ENCODE peak calls at places on chromosomes 3 and 15, in five cellular contexts. One of them, this sample, is unnamed.

GRCh38 chr15:58839485-58839884 is 68.4 kb downstream of the MINDY2 start:
- DNase-seq in left colon: no peak
- DNase-seq in activated effector memory CD4-positive, alpha-beta T cell treated with anti-CD3 and anti-CD28 coated beads, Interleukin-2, amount 50 U/mL, for 16 hours: no peak
- DNase-seq in stromal cell of bone marrow: no peak
- DNase-seq in mucosa of gallbladder: no peak
- DNase-seq in this sample: no peak

GRCh38 chr3:56970401-56971002 is 90.0 kb upstream of the SPATA12 start:
- DNase-seq in left colon: no peak
- DNase-seq in activated effector memory CD4-positive, alpha-beta T cell treated with anti-CD3 and anti-CD28 coated beads, Interleukin-2, amount 50 U/mL, for 16 hours: no peak
- DNase-seq in stromal cell of bone marrow: no peak
- DNase-seq in mucosa of gallbladder: no peak
- DNase-seq in this sample: no peak

GRCh38 chr3:130014526-130014925 is 40.0 kb downstream of the TRH start:
- DNase-seq in left colon: no peak
- DNase-seq in activated effector memory CD4-positive, alpha-beta T cell treated with anti-CD3 and anti-CD28 coated beads, Interleukin-2, amount 50 U/mL, for 16 hours: no peak
- DNase-seq in stromal cell of bone marrow: peak; percentile 79
- DNase-seq in mucosa of gallbladder: no peak
- DNase-seq in this sample: no peak

GRCh38 chr3:61178167-61178566 is 73.1 kb downstream of the FHIT start:
- DNase-seq in left colon: no peak
- DNase-seq in activated effector memory CD4-positive, alpha-beta T cell treated with anti-CD3 and anti-CD28 coated beads, Interleukin-2, amount 50 U/mL, for 16 hours: no peak
- DNase-seq in stromal cell of bone marrow: no peak
- DNase-seq in mucosa of gallbladder: no peak
- DNase-seq in this sample: no peak

GRCh38 chr15:91407237-91407889 is 307.3 kb downstream of the SV2B start:
- DNase-seq in left colon: no peak
- DNase-seq in activated effector memory CD4-positive, alpha-beta T cell treated with anti-CD3 and anti-CD28 coated beads, Interleukin-2, amount 50 U/mL, for 16 hours: no peak
- DNase-seq in stromal cell of bone marrow: no peak
- DNase-seq in mucosa of gallbladder: peak; percentile 47
- DNase-seq in this sample: no peak

GRCh38 chr15:71215126-71215894 is 100.0 kb downstream of the THSD4 start:
- DNase-seq in left colon: no peak
- DNase-seq in activated effector memory CD4-positive, alpha-beta T cell treated with anti-CD3 and anti-CD28 coated beads, Interleukin-2, amount 50 U/mL, for 16 hours: no peak
- DNase-seq in stromal cell of bone marrow: no peak
- DNase-seq in mucosa of gallbladder: no peak
- DNase-seq in this sample: no peak

GRCh38 chr3:196948442-196949365 is 6.4 kb upstream of the NCBP2 start:
- DNase-seq in left colon: peak; percentile 52
- DNase-seq in activated effector memory CD4-positive, alpha-beta T cell treated with anti-CD3 and anti-CD28 coated beads, Interleukin-2, amount 50 U/mL, for 16 hours: no peak
- DNase-seq in stromal cell of bone marrow: no peak
- DNase-seq in mucosa of gallbladder: no peak
- DNase-seq in this sample: no peak

GRCh38 chr3:168213920-168214319 is 118.2 kb upstream of the GOLIM4 start:
- DNase-seq in left colon: no peak
- DNase-seq in activated effector memory CD4-positive, alpha-beta T cell treated with anti-CD3 and anti-CD28 coated beads, Interleukin-2, amount 50 U/mL, for 16 hours: no peak
- DNase-seq in stromal cell of bone marrow: no peak
- DNase-seq in mucosa of gallbladder: no peak
- DNase-seq in this sample: no peak

GRCh38 chr15:48544816-48545215 is 100.7 kb downstream of the FBN1 start:
- DNase-seq in left colon: no peak
- DNase-seq in activated effector memory CD4-positive, alpha-beta T cell treated with anti-CD3 and anti-CD28 coated beads, Interleukin-2, amount 50 U/mL, for 16 hours: no peak
- DNase-seq in stromal cell of bone marrow: no peak
- DNase-seq in mucosa of gallbladder: no peak
- DNase-seq in this sample: no peak

GRCh38 chr15:88255496-88256171 is 905 bp downstream of the NTRK3 start:
- DNase-seq in left colon: no peak
- DNase-seq in activated effector memory CD4-positive, alpha-beta T cell treated with anti-CD3 and anti-CD28 coated beads, Interleukin-2, amount 50 U/mL, for 16 hours: no peak
- DNase-seq in stromal cell of bone marrow: no peak
- DNase-seq in mucosa of gallbladder: peak; percentile 16
- DNase-seq in this sample: no peak

GRCh38 chr3:172334743-172335142 is 113.5 kb downstream of the GHSR start:
- DNase-seq in left colon: no peak
- DNase-seq in activated effector memory CD4-positive, alpha-beta T cell treated with anti-CD3 and anti-CD28 coated beads, Interleukin-2, amount 50 U/mL, for 16 hours: no peak
- DNase-seq in stromal cell of bone marrow: no peak
- DNase-seq in mucosa of gallbladder: no peak
- DNase-seq in this sample: no peak

GRCh38 chr3:117622130-117622841 is 912.7 kb downstream of the TUSC7 start:
- DNase-seq in left colon: no peak
- DNase-seq in activated effector memory CD4-positive, alpha-beta T cell treated with anti-CD3 and anti-CD28 coated beads, Interleukin-2, amount 50 U/mL, for 16 hours: no peak
- DNase-seq in stromal cell of bone marrow: peak; percentile 85
- DNase-seq in mucosa of gallbladder: no peak
- DNase-seq in this sample: no peak

GRCh38 chr15:29849716-29850115 is 27.4 kb upstream of the TJP1 start:
- DNase-seq in left colon: no peak
- DNase-seq in activated effector memory CD4-positive, alpha-beta T cell treated with anti-CD3 and anti-CD28 coated beads, Interleukin-2, amount 50 U/mL, for 16 hours: no peak
- DNase-seq in stromal cell of bone marrow: no peak
- DNase-seq in mucosa of gallbladder: no peak
- DNase-seq in this sample: no peak

GRCh38 chr3:150242220-150242938 is 165.7 kb upstream of the TSC22D2 start:
- DNase-seq in left colon: no peak
- DNase-seq in activated effector memory CD4-positive, alpha-beta T cell treated with anti-CD3 and anti-CD28 coated beads, Interleukin-2, amount 50 U/mL, for 16 hours: no peak
- DNase-seq in stromal cell of bone marrow: no peak
- DNase-seq in mucosa of gallbladder: no peak
- DNase-seq in this sample: no peak

GRCh38 chr15:100123611-100124010 is 218.2 kb downstream of the ADAMTS17 start:
- DNase-seq in left colon: no peak
- DNase-seq in activated effector memory CD4-positive, alpha-beta T cell treated with anti-CD3 and anti-CD28 coated beads, Interleukin-2, amount 50 U/mL, for 16 hours: peak; percentile 10
- DNase-seq in stromal cell of bone marrow: peak; percentile 52
- DNase-seq in mucosa of gallbladder: no peak
- DNase-seq in this sample: no peak

GRCh38 chr3:47850062-47850802 is 47.3 kb downstream of the DHX30 start:
- DNase-seq in left colon: no peak
- DNase-seq in activated effector memory CD4-positive, alpha-beta T cell treated with anti-CD3 and anti-CD28 coated beads, Interleukin-2, amount 50 U/mL, for 16 hours: no peak
- DNase-seq in stromal cell of bone marrow: no peak
- DNase-seq in mucosa of gallbladder: no peak
- DNase-seq in this sample: no peak

GRCh38 chr15:45448516-45448915 is 70.2 kb upstream of the GATM start:
- DNase-seq in left colon: peak; percentile 75
- DNase-seq in activated effector memory CD4-positive, alpha-beta T cell treated with anti-CD3 and anti-CD28 coated beads, Interleukin-2, amount 50 U/mL, for 16 hours: no peak
- DNase-seq in stromal cell of bone marrow: no peak
- DNase-seq in mucosa of gallbladder: no peak
- DNase-seq in this sample: no peak

GRCh38 chr3:43612439-43612838 is 9.4 kb downstream of the ANO10 start:
- DNase-seq in left colon: no peak
- DNase-seq in activated effector memory CD4-positive, alpha-beta T cell treated with anti-CD3 and anti-CD28 coated beads, Interleukin-2, amount 50 U/mL, for 16 hours: no peak
- DNase-seq in stromal cell of bone marrow: no peak
- DNase-seq in mucosa of gallbladder: no peak
- DNase-seq in this sample: no peak

GRCh38 chr3:149942409-149942808 is 28.3 kb downstream of the PFN2 start:
- DNase-seq in left colon: no peak
- DNase-seq in activated effector memory CD4-positive, alpha-beta T cell treated with anti-CD3 and anti-CD28 coated beads, Interleukin-2, amount 50 U/mL, for 16 hours: no peak
- DNase-seq in stromal cell of bone marrow: no peak
- DNase-seq in mucosa of gallbladder: no peak
- DNase-seq in this sample: no peak

GRCh38 chr15:77749236-77749997 is 116.7 kb upstream of the LINGO1 start:
- DNase-seq in left colon: no peak
- DNase-seq in activated effector memory CD4-positive, alpha-beta T cell treated with anti-CD3 and anti-CD28 coated beads, Interleukin-2, amount 50 U/mL, for 16 hours: no peak
- DNase-seq in stromal cell of bone marrow: no peak
- DNase-seq in mucosa of gallbladder: no peak
- DNase-seq in this sample: no peak

GRCh38 chr3:159322322-159322939 is 520.6 kb downstream of the MFSD1 start:
- DNase-seq in left colon: peak; percentile 15
- DNase-seq in activated effector memory CD4-positive, alpha-beta T cell treated with anti-CD3 and anti-CD28 coated beads, Interleukin-2, amount 50 U/mL, for 16 hours: no peak
- DNase-seq in stromal cell of bone marrow: no peak
- DNase-seq in mucosa of gallbladder: no peak
- DNase-seq in this sample: no peak

GRCh38 chr15:52326758-52327157 is 31.2 kb upstream of the MYO5C start:
- DNase-seq in left colon: no peak
- DNase-seq in activated effector memory CD4-positive, alpha-beta T cell treated with anti-CD3 and anti-CD28 coated beads, Interleukin-2, amount 50 U/mL, for 16 hours: no peak
- DNase-seq in stromal cell of bone marrow: peak; percentile 63
- DNase-seq in mucosa of gallbladder: no peak
- DNase-seq in this sample: no peak

GRCh38 chr15:62849316-62850129 is 193.0 kb upstream of the TPM1 start:
- DNase-seq in left colon: no peak
- DNase-seq in activated effector memory CD4-positive, alpha-beta T cell treated with anti-CD3 and anti-CD28 coated beads, Interleukin-2, amount 50 U/mL, for 16 hours: no peak
- DNase-seq in stromal cell of bone marrow: no peak
- DNase-seq in mucosa of gallbladder: no peak
- DNase-seq in this sample: no peak

GRCh38 chr3:10956991-10957390 is 35.6 kb upstream of the SLC6A1 start:
- DNase-seq in left colon: no peak
- DNase-seq in activated effector memory CD4-positive, alpha-beta T cell treated with anti-CD3 and anti-CD28 coated beads, Interleukin-2, amount 50 U/mL, for 16 hours: no peak
- DNase-seq in stromal cell of bone marrow: no peak
- DNase-seq in mucosa of gallbladder: no peak
- DNase-seq in this sample: no peak

GRCh38 chr3:134449277-134449676 is 36.5 kb downstream of the ANAPC13 start:
- DNase-seq in left colon: peak; percentile 34
- DNase-seq in activated effector memory CD4-positive, alpha-beta T cell treated with anti-CD3 and anti-CD28 coated beads, Interleukin-2, amount 50 U/mL, for 16 hours: no peak
- DNase-seq in stromal cell of bone marrow: no peak
- DNase-seq in mucosa of gallbladder: peak; percentile 65
- DNase-seq in this sample: no peak

GRCh38 chr3:132326251-132326650 is 9.0 kb downstream of the ACP3 start:
- DNase-seq in left colon: no peak
- DNase-seq in activated effector memory CD4-positive, alpha-beta T cell treated with anti-CD3 and anti-CD28 coated beads, Interleukin-2, amount 50 U/mL, for 16 hours: no peak
- DNase-seq in stromal cell of bone marrow: no peak
- DNase-seq in mucosa of gallbladder: no peak
- DNase-seq in this sample: no peak